ENCODE peak calls at places on chromosomes 3 and 15, in six cellular contexts. C is left ventricle myocardium inferior, J is thoracic aorta, K is heart left ventricle, T is psoas muscle, L is endodermal cell. Y is an unnamed sample. For H3K36me3, the result is how much of the 10 kb centered on the place peaks cover.

GRCh38 chr15:101167791-101168462 is 83.9 kb downstream of the CHSY1 start:
- DNase-seq in C (peak), T (peak), K (peak), L (no peak), J (peak), Y (peak)

GRCh38 chr3:52769786-52770445 is 824 bp downstream of the NEK4 start:
- DNase-seq in L (no peak), J (no peak), T (no peak), C (no peak), K (no peak), Y (no peak)

GRCh38 chr15:39700301-39700700 is 82.3 kb downstream of the FSIP1 start:
- DNase-seq in K (no peak), C (no peak), T (no peak), L (no peak), J (no peak), Y (no peak)

GRCh38 chr3:98699132-98699531 is 64.0 kb upstream of the ST3GAL6 start:
- DNase-seq in T (no peak), K (no peak), C (no peak), L (no peak), J (no peak), Y (peak)

GRCh38 chr3:134794950-134795775 is at the start of gene EPHB1:
- DNase-seq in L (peak), T (peak), K (peak), J (peak), C (peak), Y (peak)

GRCh38 chr3:11116336-11117059 is 37.8 kb upstream of the HRH1 start:
- DNase-seq in T (no peak), K (no peak), L (no peak), C (no peak), J (no peak), Y (no peak)

GRCh38 chr3:197189633-197190032 is 108.8 kb downstream of the DLG1 start:
- DNase-seq in J (no peak), K (no peak), C (no peak), L (no peak), T (no peak), Y (no peak)

GRCh38 chr3:193061157-193061556 is 143.5 kb upstream of the MB21D2 start:
- DNase-seq in T (no peak), J (no peak), L (no peak), K (no peak), C (no peak), Y (no peak)

GRCh38 chr15:83322061-83322460 is 37.6 kb upstream of the BNC1 start:
- DNase-seq in K (no peak), C (no peak), T (no peak), J (no peak), L (no peak), Y (no peak)

GRCh38 chr3:187811580-187812250 is 66.4 kb upstream of the BCL6 start:
- DNase-seq in T (no peak), L (peak), J (no peak), K (no peak), C (no peak), Y (peak)

GRCh38 chr3:104032283-104032682 is 1334.4 kb upstream of the ALCAM start:
- DNase-seq in J (no peak), T (no peak), K (no peak), L (no peak), C (no peak), Y (no peak)

GRCh38 chr15:68471552-68471951 is 39.6 kb upstream of the ITGA11 start:
- DNase-seq in T (no peak), L (no peak), J (no peak), C (no peak), K (no peak), Y (no peak)

GRCh38 chr15:66308526-66308925 is 15.2 kb downstream of the DIS3L start:
- DNase-seq in J (no peak), K (no peak), C (no peak), L (no peak), T (no peak), Y (no peak)

GRCh38 chr3:77837626-77838025 is 797.7 kb downstream of the ROBO2 start:
- DNase-seq in J (no peak), K (no peak), L (no peak), C (no peak), T (no peak), Y (no peak)

GRCh38 chr3:46397111-46397510 is 9.8 kb downstream of the CCR5AS start:
- DNase-seq in C (no peak), J (no peak), T (no peak), L (no peak), K (no peak), Y (no peak)

GRCh38 chr3:70823622-70824021 is 511.2 kb upstream of the MDFIC2 start:
- DNase-seq in K (no peak), L (no peak), T (no peak), C (no peak), J (no peak), Y (no peak)

GRCh38 chr3:49199244-49199899 is 28.0 kb downstream of the KLHDC8B start:
- DNase-seq in J (peak), C (peak), K (peak), T (peak), L (peak), Y (no peak)

GRCh38 chr3:188187055-188187454 is 33.1 kb downstream of the LPP start:
- DNase-seq in L (no peak), K (no peak), J (no peak), T (no peak), C (no peak), Y (no peak)

GRCh38 chr15:100261302-100262240 is 80.2 kb downstream of the ADAMTS17 start:
- DNase-seq in K (no peak), C (no peak), J (no peak), T (no peak), L (peak), Y (no peak)

GRCh38 chr3:71087109-71088018 is 496.2 kb downstream of the FOXP1 start:
- DNase-seq in C (no peak), L (no peak), K (no peak), T (no peak), J (no peak), Y (no peak)

GRCh38 chr15:25243800-25244097 is 195.1 kb downstream of the UBE3A start:
- DNase-seq in T (peak), L (no peak), K (peak), C (peak), J (no peak), Y (no peak)

GRCh38 chr3:120894285-120894684 is 13.7 kb upstream of the STXBP5L start:
- DNase-seq in C (no peak), T (no peak), K (no peak), L (no peak), J (no peak), Y (peak)

GRCh38 chr15:66819084-66819483 is 117.0 kb downstream of the SMAD6 start:
- DNase-seq in J (no peak), C (no peak), T (no peak), L (peak), K (no peak), Y (peak)

GRCh38 chr3:148971819-148972218 is 19.5 kb upstream of the GYG1 start:
- DNase-seq in T (no peak), J (no peak), C (no peak), L (no peak), K (no peak), Y (peak)

GRCh38 chr3:105497381-105497780 is 130.7 kb downstream of the ALCAM start:
- DNase-seq in L (no peak), C (no peak), T (no peak), K (no peak), J (no peak), Y (no peak)

GRCh38 chr3:81936817-81937216 is 175.4 kb upstream of the GBE1 start:
- DNase-seq in C (no peak), K (no peak), T (no peak), L (no peak), J (no peak), Y (no peak)

GRCh38 chr3:147305533-147306241 is 100.7 kb downstream of the ZIC4 start:
- DNase-seq in K (no peak), L (no peak), C (no peak), T (no peak), J (no peak), Y (no peak)

GRCh38 chr3:194928831-194929594 is 243.3 kb downstream of the FAM43A start:
- DNase-seq in J (no peak), T (no peak), K (no peak), L (peak), C (no peak), Y (no peak)

GRCh38 chr15:63308491-63308890 is 31.1 kb downstream of the APH1B start:
- DNase-seq in T (no peak), J (no peak), L (no peak), K (no peak), C (no peak), Y (no peak)

GRCh38 chr15:52150043-52150825 is 37.7 kb upstream of the BCL2L10 start:
- DNase-seq in T (no peak), C (no peak), K (no peak), L (peak), J (no peak), Y (no peak)

GRCh38 chr15:34366271-34367043 is 539 bp downstream of the LPCAT4 start:
- DNase-seq in C (peak), K (peak), L (peak), J (no peak), T (peak), Y (peak)

DNA sequence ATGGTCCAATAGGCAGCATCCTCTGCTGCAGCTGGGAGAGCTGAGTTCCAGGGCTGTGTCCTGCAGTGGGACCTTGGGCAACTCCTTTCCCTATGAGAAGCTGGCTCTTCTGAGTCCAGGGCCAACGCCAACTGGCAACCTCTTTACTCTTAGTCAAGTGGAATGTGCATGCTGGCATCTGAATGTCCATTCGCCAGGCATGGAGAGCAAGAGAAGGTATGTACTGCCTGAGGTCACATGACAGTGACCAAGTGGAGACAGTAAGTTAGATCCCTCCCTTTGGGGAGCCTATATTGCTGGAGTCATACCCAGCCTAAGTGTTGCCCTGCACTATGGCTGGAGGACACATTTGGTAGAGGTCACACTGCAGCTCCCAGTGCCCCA is 12.1 kb downstream of the HEMK1 start:
- DNase-seq in C (no peak), L (no peak), T (peak), K (no peak), J (no peak), Y (peak)
- H3K4me3 ChIP-seq in C (no peak), L (no peak), T (no peak), K (no peak), J (no peak), Y (no peak)

GRCh38 chr15:70030851-70031645 is 66.7 kb downstream of the TLE3 start:
- DNase-seq in T (no peak), C (no peak), J (no peak), L (no peak), K (no peak), Y (no peak)

GRCh38 chr15:70026991-70027390 is 70.7 kb downstream of the TLE3 start:
- DNase-seq in K (no peak), C (no peak), J (no peak), L (no peak), T (no peak), Y (no peak)

GRCh38 chr15:70031680-70032079 is 66.0 kb downstream of the TLE3 start:
- DNase-seq in K (no peak), C (no peak), T (no peak), J (no peak), L (no peak), Y (no peak)

GRCh38 chr15:70027518-70027917 is 70.2 kb downstream of the TLE3 start:
- DNase-seq in L (no peak), J (no peak), T (no peak), K (no peak), C (no peak), Y (no peak)

GRCh38 chr15:70029297-70029701 is 68.4 kb downstream of the TLE3 start:
- DNase-seq in C (no peak), L (no peak), J (no peak), K (no peak), T (no peak), Y (no peak)
- H3K36me3 ChIP-seq in C (under half), L (under half), J (under half), K (under half), T (under half), Y (under half)

GRCh38 chr15:60721232-60721576 is 242.3 kb upstream of the ICE2 start:
- DNase-seq in T (no peak), K (no peak), C (no peak), J (no peak), L (no peak), Y (no peak)

GRCh38 chr15:60720084-60720483 is 241.1 kb upstream of the ICE2 start:
- DNase-seq in L (no peak), T (no peak), K (no peak), C (no peak), J (no peak), Y (no peak)

GRCh38 chr15:60721706-60722105 is 242.8 kb upstream of the ICE2 start:
- DNase-seq in L (no peak), C (no peak), T (no peak), K (no peak), J (no peak), Y (peak)

GRCh38 chr15:60722328-60723112 is 243.6 kb upstream of the ICE2 start:
- DNase-seq in K (no peak), T (no peak), L (no peak), C (no peak), J (no peak), Y (no peak)

DNA sequence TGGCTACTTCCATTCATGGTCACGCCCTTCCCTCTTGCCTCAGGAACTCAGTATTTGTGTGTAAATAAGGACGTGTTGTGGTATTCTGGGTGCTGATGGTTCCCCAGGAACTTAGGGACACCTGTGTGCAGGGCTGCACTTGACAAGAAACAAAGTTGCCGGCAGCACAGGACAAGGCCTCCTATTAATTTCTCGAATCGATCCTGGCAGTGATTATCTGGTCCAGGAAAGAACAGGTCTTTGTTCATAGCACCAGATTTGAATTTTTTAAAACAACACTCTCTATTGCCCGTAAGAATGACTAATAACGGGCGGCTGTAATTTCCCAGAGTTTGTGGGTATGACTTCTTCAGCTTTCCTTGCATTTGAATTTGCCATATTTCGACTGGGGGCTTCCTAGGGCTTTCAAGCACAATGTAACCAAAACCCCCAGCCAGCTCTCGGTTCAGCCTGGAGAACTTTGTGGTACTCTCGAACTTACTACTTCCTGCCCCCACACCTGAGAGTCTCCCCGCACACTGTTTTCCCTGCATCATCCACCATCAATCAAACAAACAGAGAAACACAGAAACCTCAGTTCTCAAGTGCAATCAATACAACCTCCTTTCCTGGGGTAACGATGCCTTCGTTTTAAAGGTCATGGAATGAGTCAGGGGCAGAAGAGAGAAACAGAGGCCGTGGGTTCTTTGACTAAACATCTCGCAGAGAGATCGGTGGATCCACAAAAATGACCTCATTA is 241.7 kb upstream of the ICE2 start:
- DNase-seq in J (no peak), L (no peak), C (no peak), K (no peak), T (no peak), Y (no peak)
- H3K4me3 ChIP-seq in J (no peak), L (no peak), C (no peak), K (no peak), T (no peak), Y (no peak)

GRCh38 chr3:186784820-186785516 is 1.6 kb downstream of the EIF4A2 start:
- DNase-seq in T (no peak), L (no peak), J (no peak), C (no peak), K (no peak), Y (no peak)
- H3K36me3 ChIP-seq in T (under half), L (half or more), J (half or more), C (half or more), K (half or more), Y (half or more)

DNA sequence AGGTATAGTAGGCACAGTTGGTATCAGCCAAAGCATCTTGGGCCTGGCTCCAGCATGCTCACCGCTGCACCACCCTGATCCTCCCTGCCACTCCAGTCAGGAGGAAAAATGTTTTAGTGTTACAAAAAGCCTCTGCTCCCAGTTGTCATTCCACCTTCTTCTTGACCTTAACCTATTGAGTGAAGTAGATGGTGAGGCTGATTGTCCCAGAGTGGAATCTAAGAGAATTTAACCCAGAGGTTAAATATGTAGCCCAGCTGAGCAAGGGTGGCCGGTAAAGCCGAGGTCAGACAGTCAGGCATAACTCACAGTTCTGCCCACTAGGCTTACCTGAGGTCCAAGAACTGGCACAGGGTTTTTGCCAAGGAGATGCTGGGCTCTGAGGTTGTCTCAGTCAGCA is 30.7 kb upstream of the TNIK start:
- DNase-seq in T (no peak), L (no peak), J (no peak), K (no peak), C (no peak), Y (no peak)
- H3K4me3 ChIP-seq in T (no peak), L (no peak), J (no peak), K (no peak), C (no peak), Y (no peak)

DNA sequence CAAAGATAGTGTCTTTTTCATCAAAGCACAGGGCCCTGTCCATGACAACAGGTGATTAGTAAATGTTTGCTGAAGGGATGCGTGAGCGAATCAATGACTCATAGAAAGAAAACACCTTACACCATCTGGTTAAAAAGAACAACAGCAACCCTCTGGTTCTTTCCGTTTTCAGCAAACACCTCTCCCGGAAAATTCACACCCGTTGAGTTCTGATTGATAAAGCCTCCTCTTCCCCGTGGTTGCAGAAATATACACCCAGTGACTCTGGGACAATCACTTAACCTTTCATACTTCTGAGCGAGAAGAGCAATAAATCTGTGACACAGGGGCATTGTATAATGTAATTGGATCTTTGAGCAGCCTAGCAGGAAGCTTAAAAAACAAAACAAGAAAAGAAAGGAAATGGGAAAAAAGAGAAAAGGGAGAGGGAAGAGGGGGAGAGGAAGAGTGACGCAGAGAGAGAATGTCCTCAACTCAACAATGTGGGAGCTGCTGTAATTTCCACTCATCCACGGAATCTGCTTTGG is 37.6 kb downstream of the ADAMTS9 start:
- DNase-seq in C (no peak), K (no peak), L (peak), J (no peak), T (no peak), Y (no peak)
- H3K36me3 ChIP-seq in C (half or more), K (half or more), L (half or more), J (under half), T (under half), Y (under half)

GRCh38 chr15:90886291-90886614 is 1.9 kb downstream of the FES start:
- DNase-seq in C (no peak), J (no peak), L (no peak), T (no peak), K (no peak), Y (no peak)

GRCh38 chr15:90885432-90886290 is 1.4 kb downstream of the FES start:
- DNase-seq in T (peak), C (peak), L (peak), K (peak), J (no peak), Y (peak)

GRCh38 chr15:90883526-90883931 is 775 bp upstream of the FES start:
- DNase-seq in L (peak), T (no peak), C (no peak), K (no peak), J (no peak), Y (no peak)

GRCh38 chr15:90883971-90884718 is at the start of gene FES:
- DNase-seq in T (peak), J (no peak), L (peak), K (peak), C (peak), Y (peak)

GRCh38 chr15:90884719-90885431 is 571 bp downstream of the FES start:
- DNase-seq in T (no peak), J (no peak), C (no peak), L (no peak), K (no peak), Y (no peak)
- H3K4me3 ChIP-seq in T (peak), J (peak), C (peak), L (peak), K (peak), Y (peak)